ENCODE peak calls at places on chromosomes 7 and 10, in five cellular contexts. C is choroid plexus epithelial cell; Y is Peyer's patch; W is stimulated activated CD8-positive, alpha-beta memory T cell treated with anti-CD3 and anti-CD28 coated beads, Interleukin-7, amount 100 ng/mL, for 24 hours; L is substantia nigra. F is an unnamed sample.

GRCh38 chr7:32936686-32937085 is 20.6 kb upstream of the FKBP9 start:
- DNase-seq in C (no peak), Y (no peak), W (no peak), L (no peak), F (no peak)

GRCh38 chr7:6385110-6385792 is 62.5 kb downstream of the DAGLB start:
- DNase-seq in C (peak), Y (no peak), W (no peak), L (no peak), F (peak)

GRCh38 chr10:82934429-82934828 is 1059.4 kb downstream of the NRG3 start:
- DNase-seq in C (no peak), Y (no peak), W (no peak), L (no peak), F (peak)

GRCh38 chr10:101619983-101620382 is 31.9 kb downstream of the DPCD start:
- DNase-seq in C (no peak), Y (no peak), W (no peak), L (no peak), F (no peak)

GRCh38 chr7:50531928-50532327 is 33.3 kb downstream of the DDC start:
- DNase-seq in C (no peak), Y (no peak), W (no peak), L (no peak), F (no peak)

GRCh38 chr10:23512355-23513058 is 73.6 kb downstream of the OTUD1 start:
- DNase-seq in C (peak), Y (no peak), W (no peak), L (no peak), F (peak)

GRCh38 chr10:102279104-102279503 is 33.8 kb downstream of the GBF1 start:
- DNase-seq in C (no peak), Y (no peak), W (no peak), L (no peak), F (no peak)

GRCh38 chr10:119654540-119654939 is 3.4 kb downstream of the BAG3 start:
- DNase-seq in C (no peak), Y (no peak), W (no peak), L (no peak), F (peak)

GRCh38 chr7:95916573-95917371 is 144.4 kb downstream of the DYNC1I1 start:
- DNase-seq in C (peak), Y (peak), W (peak), L (peak), F (peak)

GRCh38 chr10:110529596-110530011 is 31.9 kb downstream of the DUSP5 start:
- DNase-seq in C (no peak), Y (no peak), W (no peak), L (no peak), F (no peak)

GRCh38 chr7:87225696-87226095 is 6.2 kb upstream of the TMEM243 start:
- DNase-seq in C (peak), Y (no peak), W (no peak), L (no peak), F (peak)

GRCh38 chr7:114818501-114818900 is 103.4 kb upstream of the MDFIC start:
- DNase-seq in C (peak), Y (no peak), W (no peak), L (no peak), F (peak)

GRCh38 chr7:121575194-121575766 is 179.2 kb upstream of the FAM3C start:
- DNase-seq in C (no peak), Y (no peak), W (no peak), L (no peak), F (no peak)

GRCh38 chr10:122525788-122526187 is 34.8 kb upstream of the DMBT1 start:
- DNase-seq in C (peak), Y (no peak), W (no peak), L (no peak), F (no peak)

F was measured in mammary epithelial cell.